ENCODE peak calls at places on chromosome 1, in seven cellular contexts. R is breast epithelium, G is AG10803, X is OCI-LY7, Q is heart left ventricle, O is upper lobe of right lung, D is AG09319. C is an unnamed sample.

GRCh38 chr1:226223786-226224244 is 351 bp downstream of the MIXL1 start:
- DNase-seq in Q (no peak), R (no peak), G (no peak), D (no peak), X (peak), O (peak), C (no peak)

GRCh38 chr1:94974824-94975223 is 47.9 kb upstream of the CNN3 start:
- DNase-seq in X (no peak), R (no peak), D (no peak), O (no peak), G (peak), Q (no peak), C (no peak)

GRCh38 chr1:25799758-25800537 is at the start of gene SELENON:
- DNase-seq in R (peak), D (no peak), X (peak), G (peak), O (peak), Q (peak), C (peak)

GRCh38 chr1:215567491-215568286 is 585 bp downstream of the KCTD3 start:
- DNase-seq in G (peak), Q (peak), X (no peak), R (peak), O (peak), D (no peak), C (peak)

GRCh38 chr1:68112835-68113243 is 62.4 kb upstream of the DIRAS3 start:
- DNase-seq in R (peak), X (no peak), Q (peak), G (peak), O (no peak), D (peak), C (no peak)

GRCh38 chr1:40820251-40820797 is 36.7 kb downstream of the KCNQ4 start:
- DNase-seq in D (no peak), O (no peak), Q (no peak), R (no peak), X (no peak), G (no peak), C (no peak)

GRCh38 chr1:155064109-155064812 is 721 bp downstream of the EFNA4 start:
- DNase-seq in R (no peak), Q (no peak), O (no peak), G (no peak), X (peak), D (no peak), C (peak)

GRCh38 chr1:84156210-84156621 is 12.1 kb downstream of the PRKACB start:
- DNase-seq in R (no peak), X (no peak), Q (no peak), G (peak), O (no peak), D (peak), C (no peak)

GRCh38 chr1:1425753-1426495 is 4.8 kb upstream of the ANKRD65 start:
- DNase-seq in Q (no peak), D (no peak), X (no peak), O (peak), R (no peak), G (no peak), C (no peak)

GRCh38 chr1:245611251-245611650 is 456.5 kb downstream of the KIF26B start:
- DNase-seq in O (no peak), G (no peak), D (no peak), Q (no peak), R (no peak), X (no peak), C (no peak)

DNA sequence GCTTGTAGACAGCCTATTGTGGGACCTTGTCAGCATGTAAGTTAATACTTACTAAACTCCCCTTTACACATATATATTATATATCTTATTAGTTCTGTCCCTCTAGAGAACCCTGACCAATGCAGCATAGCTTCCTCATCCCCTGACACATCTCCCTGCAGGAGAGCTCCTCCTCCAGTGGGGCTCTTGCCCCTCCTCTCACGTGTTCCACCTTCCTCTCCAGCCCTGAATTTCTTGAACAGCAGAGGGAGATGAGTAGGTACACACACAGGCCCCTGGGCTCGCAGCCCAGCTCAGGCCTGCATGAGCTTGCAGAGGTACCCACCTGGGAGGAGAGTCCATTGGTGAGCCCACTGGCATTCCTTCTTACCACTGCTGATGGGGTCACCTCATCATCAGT is 27.3 kb upstream of the GOLT1A start:
- DNase-seq in D (no peak), X (no peak), O (no peak), G (no peak), Q (no peak), R (no peak), C (no peak)
- TF ChIP-seq CTCF in D (no peak), X (no peak), O (no peak), G (no peak), Q (no peak), R (no peak), C (no peak)

GRCh38 chr1:54153548-54154439 is 994 bp upstream of the CDCP2 start:
- DNase-seq in Q (no peak), X (no peak), O (no peak), D (peak), R (peak), G (peak), C (peak)
- TF ChIP-seq CTCF in Q (no peak), X (no peak), O (no peak), D (no peak), R (no peak), G (no peak), C (no peak)

GRCh38 chr1:240993004-240993403 is 364.0 kb downstream of the RGS7 start:
- DNase-seq in O (no peak), X (no peak), Q (no peak), R (no peak), D (no peak), G (no peak), C (no peak)

GRCh38 chr1:240987928-240988327 is 369.1 kb downstream of the RGS7 start:
- DNase-seq in X (no peak), Q (no peak), D (no peak), R (no peak), G (no peak), O (no peak), C (no peak)

GRCh38 chr1:240991230-240991629 is 365.8 kb downstream of the RGS7 start:
- DNase-seq in Q (no peak), R (no peak), D (no peak), G (no peak), X (no peak), O (no peak), C (no peak)
- TF ChIP-seq CTCF in Q (no peak), R (no peak), D (no peak), G (no peak), X (no peak), O (no peak), C (no peak)

DNA sequence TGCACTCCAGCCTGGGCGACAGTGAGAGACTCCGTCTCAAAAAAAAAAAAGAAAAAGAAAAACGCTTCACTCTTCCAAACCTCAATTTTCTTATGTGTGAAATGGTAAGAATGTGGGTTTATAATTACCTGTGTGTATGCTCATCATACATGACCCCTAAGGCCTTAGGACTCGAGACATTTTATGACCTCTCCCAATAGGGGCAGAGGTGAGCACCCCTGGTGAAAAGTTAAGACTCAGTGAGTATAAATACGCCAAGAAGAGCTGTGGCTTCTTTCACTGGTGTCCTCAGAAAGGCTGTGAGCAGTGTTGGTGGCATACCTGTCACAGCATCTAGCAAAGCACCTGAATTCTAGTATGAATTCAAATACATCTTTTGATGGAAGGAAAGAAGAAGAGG is 7.8 kb upstream of the FCMR start:
- DNase-seq in R (no peak), O (no peak), X (peak), D (no peak), Q (no peak), G (no peak), C (no peak)
- TF ChIP-seq CTCF in R (no peak), O (no peak), X (peak), D (no peak), Q (no peak), G (no peak), C (no peak)

C was measured in WERI-Rb-1.